ENCODE peak calls at places on chromosome 16, in ten cellular contexts. One of them, this sample, is unnamed.

GRCh38 chr16:67666032-67666537 is 465 bp downstream of the ENKD1 start:
- DNase-seq in choroid plexus epithelial cell: peak
- DNase-seq in activated CD8-positive, alpha-beta T cell treated with anti-CD3 and anti-CD28 coated beads for 36 hours: peak
- DNase-seq in mucosa of descending colon: peak
- DNase-seq in neural crest cell: peak
- DNase-seq in body of pancreas: peak
- DNase-seq in fibroblast of pulmonary artery: peak
- DNase-seq in WTC11: peak
- DNase-seq in fibroblast of mammary gland: peak
- DNase-seq in glutamatergic neuron: peak
- DNase-seq in this sample: peak

GRCh38 chr16:15466886-15467781 is 32.7 kb downstream of the BMERB1 start:
- DNase-seq in mucosa of descending colon: no peak
- DNase-seq in activated CD8-positive, alpha-beta T cell treated with anti-CD3 and anti-CD28 coated beads for 36 hours: no peak
- DNase-seq in WTC11: no peak
- DNase-seq in fibroblast of pulmonary artery: peak
- DNase-seq in neural crest cell: no peak
- DNase-seq in body of pancreas: no peak
- DNase-seq in glutamatergic neuron: no peak
- DNase-seq in choroid plexus epithelial cell: peak
- DNase-seq in fibroblast of mammary gland: peak
- DNase-seq in this sample: no peak

GRCh38 chr16:8851761-8852403 is 16.9 kb downstream of the CARHSP1 start:
- DNase-seq in fibroblast of pulmonary artery: no peak
- DNase-seq in mucosa of descending colon: no peak
- DNase-seq in choroid plexus epithelial cell: no peak
- DNase-seq in fibroblast of mammary gland: no peak
- DNase-seq in body of pancreas: no peak
- DNase-seq in activated CD8-positive, alpha-beta T cell treated with anti-CD3 and anti-CD28 coated beads for 36 hours: no peak
- DNase-seq in neural crest cell: no peak
- DNase-seq in glutamatergic neuron: no peak
- DNase-seq in WTC11: peak
- DNase-seq in this sample: no peak

GRCh38 chr16:89322381-89323119 is 105.0 kb downstream of the ZNF778 start:
- DNase-seq in mucosa of descending colon: no peak
- DNase-seq in neural crest cell: peak
- DNase-seq in glutamatergic neuron: peak
- DNase-seq in fibroblast of pulmonary artery: peak
- DNase-seq in fibroblast of mammary gland: peak
- DNase-seq in activated CD8-positive, alpha-beta T cell treated with anti-CD3 and anti-CD28 coated beads for 36 hours: no peak
- DNase-seq in choroid plexus epithelial cell: peak
- DNase-seq in WTC11: peak
- DNase-seq in body of pancreas: no peak
- DNase-seq in this sample: no peak

GRCh38 chr16:88911148-88911945 is 44.9 kb upstream of the PABPN1L start:
- DNase-seq in mucosa of descending colon: no peak
- DNase-seq in body of pancreas: peak
- DNase-seq in glutamatergic neuron: no peak
- DNase-seq in fibroblast of pulmonary artery: no peak
- DNase-seq in neural crest cell: no peak
- DNase-seq in activated CD8-positive, alpha-beta T cell treated with anti-CD3 and anti-CD28 coated beads for 36 hours: peak
- DNase-seq in WTC11: no peak
- DNase-seq in fibroblast of mammary gland: no peak
- DNase-seq in choroid plexus epithelial cell: no peak
- DNase-seq in this sample: no peak

GRCh38 chr16:23858496-23859062 is 22.8 kb downstream of the PRKCB start:
- DNase-seq in fibroblast of mammary gland: no peak
- DNase-seq in activated CD8-positive, alpha-beta T cell treated with anti-CD3 and anti-CD28 coated beads for 36 hours: no peak
- DNase-seq in WTC11: no peak
- DNase-seq in body of pancreas: no peak
- DNase-seq in neural crest cell: no peak
- DNase-seq in choroid plexus epithelial cell: no peak
- DNase-seq in fibroblast of pulmonary artery: no peak
- DNase-seq in mucosa of descending colon: no peak
- DNase-seq in glutamatergic neuron: no peak
- DNase-seq in this sample: no peak

GRCh38 chr16:75424096-75424762 is 9.1 kb downstream of the CFDP1 start:
- DNase-seq in fibroblast of mammary gland: no peak
- DNase-seq in choroid plexus epithelial cell: no peak
- DNase-seq in mucosa of descending colon: no peak
- DNase-seq in neural crest cell: no peak
- DNase-seq in glutamatergic neuron: no peak
- DNase-seq in WTC11: no peak
- DNase-seq in body of pancreas: no peak
- DNase-seq in fibroblast of pulmonary artery: no peak
- DNase-seq in activated CD8-positive, alpha-beta T cell treated with anti-CD3 and anti-CD28 coated beads for 36 hours: no peak
- DNase-seq in this sample: no peak

GRCh38 chr16:84741351-84741791 is 41.6 kb downstream of the USP10 start:
- DNase-seq in WTC11: no peak
- DNase-seq in mucosa of descending colon: no peak
- DNase-seq in body of pancreas: no peak
- DNase-seq in neural crest cell: no peak
- DNase-seq in activated CD8-positive, alpha-beta T cell treated with anti-CD3 and anti-CD28 coated beads for 36 hours: peak
- DNase-seq in choroid plexus epithelial cell: no peak
- DNase-seq in fibroblast of pulmonary artery: no peak
- DNase-seq in fibroblast of mammary gland: peak
- DNase-seq in glutamatergic neuron: no peak
- DNase-seq in this sample: no peak

GRCh38 chr16:46689492-46690280 is at the start of gene ORC6:
- DNase-seq in WTC11: peak
- DNase-seq in choroid plexus epithelial cell: peak
- DNase-seq in fibroblast of mammary gland: peak
- DNase-seq in body of pancreas: peak
- DNase-seq in mucosa of descending colon: peak
- DNase-seq in activated CD8-positive, alpha-beta T cell treated with anti-CD3 and anti-CD28 coated beads for 36 hours: peak
- DNase-seq in glutamatergic neuron: peak
- DNase-seq in neural crest cell: peak
- DNase-seq in fibroblast of pulmonary artery: peak
- DNase-seq in this sample: peak

GRCh38 chr16:46690281-46691178 is 1.1 kb downstream of the ORC6 start:
- DNase-seq in fibroblast of pulmonary artery: peak
- DNase-seq in fibroblast of mammary gland: peak
- DNase-seq in mucosa of descending colon: peak
- DNase-seq in activated CD8-positive, alpha-beta T cell treated with anti-CD3 and anti-CD28 coated beads for 36 hours: no peak
- DNase-seq in neural crest cell: no peak
- DNase-seq in choroid plexus epithelial cell: peak
- DNase-seq in glutamatergic neuron: peak
- DNase-seq in body of pancreas: no peak
- DNase-seq in WTC11: no peak
- DNase-seq in this sample: no peak

GRCh38 chr16:46688101-46688656 is 799 bp downstream of the VPS35 start:
- DNase-seq in activated CD8-positive, alpha-beta T cell treated with anti-CD3 and anti-CD28 coated beads for 36 hours: no peak
- DNase-seq in fibroblast of mammary gland: peak
- DNase-seq in WTC11: no peak
- DNase-seq in fibroblast of pulmonary artery: peak
- DNase-seq in glutamatergic neuron: no peak
- DNase-seq in mucosa of descending colon: peak
- DNase-seq in neural crest cell: no peak
- DNase-seq in choroid plexus epithelial cell: peak
- DNase-seq in body of pancreas: no peak
- DNase-seq in this sample: peak

GRCh38 chr16:46687486-46687885 is 1.5 kb downstream of the VPS35 start:
- DNase-seq in mucosa of descending colon: peak
- DNase-seq in activated CD8-positive, alpha-beta T cell treated with anti-CD3 and anti-CD28 coated beads for 36 hours: no peak
- DNase-seq in WTC11: no peak
- DNase-seq in neural crest cell: no peak
- DNase-seq in glutamatergic neuron: no peak
- DNase-seq in body of pancreas: no peak
- DNase-seq in choroid plexus epithelial cell: no peak
- DNase-seq in fibroblast of mammary gland: no peak
- DNase-seq in fibroblast of pulmonary artery: no peak
- DNase-seq in this sample: no peak

DNA sequence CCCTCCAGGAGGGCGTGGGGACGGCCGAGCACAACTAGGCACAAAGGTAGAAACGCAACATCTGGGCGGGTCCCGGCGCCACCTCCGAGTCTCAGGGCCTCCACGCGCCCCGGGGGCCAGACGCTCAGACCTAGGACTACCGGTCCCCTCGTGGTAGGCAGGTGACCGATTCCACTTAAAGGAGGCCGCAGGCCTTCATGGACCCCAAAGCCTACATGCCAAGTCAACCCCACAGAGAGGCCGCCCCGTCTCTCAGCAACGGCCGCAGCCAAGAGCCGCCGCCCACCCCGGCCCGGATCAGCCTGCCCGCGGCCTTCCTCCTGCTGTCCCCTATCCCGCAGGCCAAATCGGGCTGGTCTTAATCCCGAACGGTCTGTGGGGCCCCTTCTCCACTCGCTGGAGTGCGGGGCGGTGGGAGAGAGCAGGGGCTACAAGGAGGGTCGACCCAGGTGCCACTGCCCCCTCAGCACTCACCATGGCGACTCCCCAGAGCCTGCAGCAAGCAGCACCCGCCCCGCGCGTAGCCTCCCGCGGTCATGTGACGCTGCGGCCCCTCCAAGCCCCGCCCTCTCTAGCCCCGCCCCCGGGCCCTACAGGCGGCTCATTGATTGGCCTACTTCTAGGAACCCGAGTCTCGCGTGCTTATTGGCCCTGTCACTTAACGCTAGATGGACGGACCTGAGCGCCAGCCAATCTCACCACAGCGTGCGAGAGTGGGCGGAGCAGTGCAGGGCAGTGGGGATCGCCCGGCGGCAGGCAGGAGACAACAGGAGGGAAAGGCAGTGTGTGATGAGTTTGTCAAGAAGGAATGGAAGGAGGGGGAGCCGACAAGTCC is at the start of gene VPS35:
- DNase-seq in choroid plexus epithelial cell: peak
- DNase-seq in fibroblast of mammary gland: peak
- DNase-seq in neural crest cell: peak
- DNase-seq in body of pancreas: peak
- DNase-seq in activated CD8-positive, alpha-beta T cell treated with anti-CD3 and anti-CD28 coated beads for 36 hours: peak
- DNase-seq in mucosa of descending colon: peak
- DNase-seq in WTC11: peak
- DNase-seq in fibroblast of pulmonary artery: peak
- DNase-seq in glutamatergic neuron: peak
- DNase-seq in this sample: peak
- TF ChIP-seq CTCF in choroid plexus epithelial cell: no peak
- TF ChIP-seq CTCF in fibroblast of mammary gland: no peak
- TF ChIP-seq CTCF in neural crest cell: peak
- TF ChIP-seq CTCF in body of pancreas: peak
- TF ChIP-seq CTCF in activated CD8-positive, alpha-beta T cell treated with anti-CD3 and anti-CD28 coated beads for 36 hours: peak
- TF ChIP-seq CTCF in mucosa of descending colon: peak
- TF ChIP-seq CTCF in WTC11: peak
- TF ChIP-seq CTCF in fibroblast of pulmonary artery: peak
- TF ChIP-seq CTCF in glutamatergic neuron: peak
- TF ChIP-seq CTCF in this sample: no peak

DNA sequence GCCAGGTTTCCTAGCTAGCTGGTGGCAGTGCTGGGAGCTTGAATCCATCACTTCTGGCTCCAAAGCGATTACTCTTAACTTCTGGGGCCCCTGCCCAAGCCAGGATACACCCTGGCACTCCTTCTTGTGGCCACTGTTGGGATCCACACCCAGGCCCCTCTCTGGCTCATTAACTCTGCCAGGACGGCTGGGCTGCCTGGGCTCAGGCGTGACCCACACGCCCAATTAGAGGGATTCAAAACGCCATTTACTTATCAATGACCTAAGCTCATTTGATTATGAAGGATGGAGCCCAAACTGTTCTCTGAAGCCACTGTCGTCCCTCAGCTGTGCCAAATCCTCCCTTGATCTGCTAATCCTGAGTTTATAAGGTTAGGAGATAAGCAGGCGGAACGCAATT is 79.7 kb upstream of the BRD7 start:
- DNase-seq in fibroblast of mammary gland: no peak
- DNase-seq in body of pancreas: no peak
- DNase-seq in mucosa of descending colon: no peak
- DNase-seq in choroid plexus epithelial cell: no peak
- DNase-seq in glutamatergic neuron: no peak
- DNase-seq in fibroblast of pulmonary artery: no peak
- DNase-seq in activated CD8-positive, alpha-beta T cell treated with anti-CD3 and anti-CD28 coated beads for 36 hours: no peak
- DNase-seq in neural crest cell: no peak
- DNase-seq in WTC11: peak
- DNase-seq in this sample: no peak
- TF ChIP-seq CTCF in fibroblast of mammary gland: peak
- TF ChIP-seq CTCF in body of pancreas: no peak
- TF ChIP-seq CTCF in mucosa of descending colon: no peak
- TF ChIP-seq CTCF in choroid plexus epithelial cell: no peak
- TF ChIP-seq CTCF in glutamatergic neuron: peak
- TF ChIP-seq CTCF in fibroblast of pulmonary artery: no peak
- TF ChIP-seq CTCF in activated CD8-positive, alpha-beta T cell treated with anti-CD3 and anti-CD28 coated beads for 36 hours: no peak
- TF ChIP-seq CTCF in neural crest cell: peak
- TF ChIP-seq CTCF in WTC11: peak
- TF ChIP-seq CTCF in this sample: no peak

DNA sequence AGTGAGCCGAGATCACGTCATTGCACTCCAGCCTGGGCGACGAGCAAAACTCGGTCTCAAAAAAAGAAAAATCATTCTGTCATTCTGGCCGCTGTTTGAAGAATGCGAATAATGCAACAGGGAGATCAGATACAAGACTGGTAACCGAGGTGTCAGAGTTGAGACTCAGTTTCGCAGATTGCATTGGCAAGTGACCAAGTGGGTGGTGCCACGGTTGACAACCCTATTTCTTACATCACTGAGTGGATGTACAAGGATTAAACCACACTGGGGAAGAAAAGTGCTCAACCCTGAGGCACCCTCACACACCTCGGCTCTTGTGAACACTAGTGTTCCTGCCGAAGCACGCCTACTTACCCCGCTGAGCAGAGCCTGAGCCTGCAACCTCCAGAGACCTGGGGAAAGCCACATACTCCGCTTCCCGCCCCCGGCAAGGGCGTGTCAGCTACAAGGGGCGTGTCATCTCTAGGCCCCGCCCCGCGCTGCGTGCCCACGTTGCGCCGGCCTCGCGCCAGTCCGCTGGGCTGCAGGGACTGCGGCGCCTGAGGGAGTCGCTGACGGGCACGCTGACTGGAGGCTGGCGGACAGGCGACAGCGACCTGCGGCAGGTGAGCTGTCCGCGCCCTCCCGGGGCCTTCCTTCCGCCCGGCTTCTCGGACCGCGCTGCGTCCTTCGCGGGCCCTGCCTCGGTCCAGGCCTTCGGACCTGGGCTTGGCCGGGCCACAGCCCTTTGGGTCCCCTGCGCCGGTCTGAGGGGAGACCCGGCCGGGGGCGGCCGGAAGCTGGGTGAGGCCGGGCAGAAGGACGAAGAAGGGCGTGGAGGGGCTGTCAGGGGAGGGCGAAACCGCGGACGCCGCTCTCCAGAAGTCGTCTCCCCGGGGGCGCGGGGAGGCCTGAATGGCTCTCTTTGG is at the start of gene HMOX2:
- DNase-seq in body of pancreas: peak
- DNase-seq in glutamatergic neuron: peak
- DNase-seq in mucosa of descending colon: peak
- DNase-seq in neural crest cell: peak
- DNase-seq in activated CD8-positive, alpha-beta T cell treated with anti-CD3 and anti-CD28 coated beads for 36 hours: peak
- DNase-seq in fibroblast of mammary gland: peak
- DNase-seq in WTC11: peak
- DNase-seq in fibroblast of pulmonary artery: peak
- DNase-seq in choroid plexus epithelial cell: peak
- DNase-seq in this sample: peak
- TF ChIP-seq CTCF in body of pancreas: peak
- TF ChIP-seq CTCF in glutamatergic neuron: no peak
- TF ChIP-seq CTCF in mucosa of descending colon: peak
- TF ChIP-seq CTCF in neural crest cell: peak
- TF ChIP-seq CTCF in activated CD8-positive, alpha-beta T cell treated with anti-CD3 and anti-CD28 coated beads for 36 hours: peak
- TF ChIP-seq CTCF in fibroblast of mammary gland: no peak
- TF ChIP-seq CTCF in WTC11: no peak
- TF ChIP-seq CTCF in fibroblast of pulmonary artery: peak
- TF ChIP-seq CTCF in choroid plexus epithelial cell: peak
- TF ChIP-seq CTCF in this sample: peak

DNA sequence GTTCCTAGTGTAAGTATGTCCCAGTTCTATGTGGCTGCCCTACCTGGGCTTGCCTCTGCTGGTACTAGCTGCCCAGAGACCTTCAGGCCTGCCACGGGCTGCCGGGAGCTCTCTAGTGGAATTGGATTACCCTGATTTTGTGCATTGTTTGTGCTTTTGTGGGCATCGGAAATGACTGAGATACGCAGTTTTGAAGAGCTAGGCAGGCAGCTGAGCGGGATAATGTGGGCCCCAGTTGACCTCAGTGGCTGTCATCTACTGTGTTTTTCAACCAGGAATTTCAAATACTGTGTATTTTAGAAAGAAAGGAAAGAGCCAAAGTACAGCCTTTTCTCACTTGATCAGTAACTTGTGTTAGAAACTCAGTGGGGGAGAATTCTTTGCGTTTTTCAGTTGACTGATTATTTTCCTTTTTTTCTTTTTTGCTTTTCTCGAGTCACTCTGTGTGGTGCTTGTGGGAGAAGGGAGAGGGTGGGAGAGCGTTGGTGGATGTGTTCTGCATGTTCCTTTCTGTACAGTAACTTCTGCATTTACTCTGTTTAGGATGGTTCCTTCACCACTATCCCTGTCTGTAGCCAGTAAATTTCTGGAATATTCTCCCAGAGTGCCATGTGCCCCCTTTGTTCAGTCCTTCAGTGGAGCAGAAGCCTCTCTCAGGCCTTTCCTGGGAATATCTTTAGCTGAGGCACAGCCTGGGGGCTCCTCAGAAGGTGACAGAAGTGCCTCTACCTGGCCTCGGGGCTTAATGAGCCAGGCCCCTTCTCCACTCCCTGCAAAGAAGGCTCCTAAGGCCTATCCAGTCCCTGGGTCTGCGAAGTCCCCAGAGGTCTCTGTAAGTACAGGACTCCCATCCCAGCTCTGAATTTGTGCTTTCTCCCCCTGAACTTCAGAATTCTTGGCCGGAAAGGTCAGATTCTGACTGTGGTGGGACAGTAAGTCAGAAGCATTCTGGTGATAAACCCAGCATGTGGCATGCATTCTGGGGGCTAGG is 15.0 kb upstream of the SLC12A3 start:
- DNase-seq in WTC11: no peak
- DNase-seq in glutamatergic neuron: no peak
- DNase-seq in neural crest cell: no peak
- DNase-seq in mucosa of descending colon: no peak
- DNase-seq in fibroblast of pulmonary artery: peak
- DNase-seq in fibroblast of mammary gland: peak
- DNase-seq in choroid plexus epithelial cell: peak
- DNase-seq in activated CD8-positive, alpha-beta T cell treated with anti-CD3 and anti-CD28 coated beads for 36 hours: no peak
- DNase-seq in body of pancreas: no peak
- DNase-seq in this sample: no peak
- TF ChIP-seq CTCF in WTC11: no peak
- TF ChIP-seq CTCF in glutamatergic neuron: no peak
- TF ChIP-seq CTCF in neural crest cell: no peak
- TF ChIP-seq CTCF in mucosa of descending colon: no peak
- TF ChIP-seq CTCF in fibroblast of pulmonary artery: no peak
- TF ChIP-seq CTCF in fibroblast of mammary gland: no peak
- TF ChIP-seq CTCF in choroid plexus epithelial cell: no peak
- TF ChIP-seq CTCF in activated CD8-positive, alpha-beta T cell treated with anti-CD3 and anti-CD28 coated beads for 36 hours: no peak
- TF ChIP-seq CTCF in body of pancreas: no peak
- TF ChIP-seq CTCF in this sample: no peak

This sample was measured in left ventricle myocardium inferior.